ENCODE peak calls at places on chromosomes 2 and 18, in eight cellular contexts. V is epithelial cell of proximal tubule, P is HFF-Myc, N is stomach, S is PC-3, M is neural progenitor cell, W is brain microvascular endothelial cell, L is skeletal muscle cell. R is an unnamed sample.

GRCh38 chr2:47250576-47251403 is 95.7 kb upstream of the STPG4 start:
- DNase-seq in V (no peak), P (no peak), N (no peak), S (peak), M (no peak), W (peak), L (no peak), R (no peak)

GRCh38 chr18:36732264-36732663 is 96.5 kb downstream of the TPGS2 start:
- DNase-seq in V (no peak), P (no peak), N (no peak), S (no peak), M (no peak), W (no peak), L (no peak), R (no peak)

GRCh38 chr2:229501051-229501794 is 213.1 kb downstream of the DNER start:
- DNase-seq in V (no peak), P (no peak), N (no peak), S (no peak), M (no peak), W (no peak), L (no peak), R (no peak)

GRCh38 chr2:73611867-73612266 is 30.4 kb downstream of the NAT8 start:
- DNase-seq in V (no peak), P (no peak), N (no peak), S (peak), M (no peak), W (no peak), L (peak), R (no peak)

GRCh38 chr18:2932247-2933181 is 80.4 kb downstream of the LPIN2 start:
- DNase-seq in V (peak), P (peak), N (no peak), S (peak), M (peak), W (peak), L (no peak), R (peak)

GRCh38 chr2:19178175-19178574 is 180.2 kb downstream of the OSR1 start:
- DNase-seq in V (no peak), P (no peak), N (no peak), S (peak), M (no peak), W (peak), L (no peak), R (no peak)

GRCh38 chr2:138615257-138615656 is 113.7 kb downstream of the SPOPL start:
- DNase-seq in V (peak), P (no peak), N (no peak), S (peak), M (no peak), W (peak), L (peak), R (no peak)

GRCh38 chr2:101717041-101717817 is 19.7 kb downstream of the MAP4K4 start:
- DNase-seq in V (no peak), P (no peak), N (no peak), S (no peak), M (no peak), W (no peak), L (no peak), R (peak)

GRCh38 chr2:190759749-190760213 is 110.9 kb downstream of the NAB1 start:
- DNase-seq in V (peak), P (peak), N (no peak), S (peak), M (no peak), W (peak), L (peak), R (no peak)

GRCh38 chr2:158529379-158530110 is 72.8 kb downstream of the PKP4 start:
- DNase-seq in V (no peak), P (peak), N (no peak), S (peak), M (no peak), W (peak), L (peak), R (no peak)

GRCh38 chr2:101803945-101804696 is 106.6 kb downstream of the MAP4K4 start:
- DNase-seq in V (no peak), P (no peak), N (no peak), S (no peak), M (peak), W (no peak), L (no peak), R (no peak)

GRCh38 chr2:200121931-200122330 is 166.5 kb downstream of the MAIP1 start:
- DNase-seq in V (no peak), P (no peak), N (no peak), S (no peak), M (no peak), W (no peak), L (peak), R (no peak)

GRCh38 chr2:38690499-38691420 is 24.8 kb downstream of the GALM start:
- DNase-seq in V (peak), P (peak), N (no peak), S (peak), M (no peak), W (peak), L (peak), R (no peak)

GRCh38 chr2:85754313-85755095 is 713 bp downstream of the ATOH8 start:
- DNase-seq in V (no peak), P (no peak), N (peak), S (no peak), M (peak), W (no peak), L (no peak), R (no peak)

GRCh38 chr18:38422216-38422615 is 856.6 kb upstream of the CELF4 start:
- DNase-seq in V (no peak), P (no peak), N (no peak), S (no peak), M (no peak), W (no peak), L (no peak), R (no peak)

DNA sequence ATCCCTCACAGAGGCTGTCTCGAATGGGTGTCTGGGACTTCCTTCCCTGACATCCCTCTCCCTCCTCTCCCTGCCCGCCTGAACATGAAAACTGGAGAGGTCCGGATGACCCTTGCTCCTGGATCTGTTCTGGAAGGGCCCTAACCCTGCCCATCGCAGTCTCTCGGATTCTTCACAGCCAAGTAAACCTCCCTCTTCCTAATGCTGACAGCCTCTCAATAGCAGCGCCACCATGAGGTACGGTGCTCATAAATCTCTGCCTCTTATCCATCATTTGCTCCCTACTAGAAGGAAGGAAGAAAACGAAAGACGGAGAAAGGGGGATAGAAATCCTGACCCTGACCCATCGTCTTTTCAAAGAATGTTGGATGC is 257.9 kb downstream of the BCL11A start:
- DNase-seq in V (no peak), P (no peak), N (no peak), S (no peak), M (peak), W (no peak), L (no peak), R (no peak)
- H3K4me3 ChIP-seq in V (no peak), P (no peak), N (no peak), S (no peak), M (no peak), W (no peak), L (no peak), R (no peak)

DNA sequence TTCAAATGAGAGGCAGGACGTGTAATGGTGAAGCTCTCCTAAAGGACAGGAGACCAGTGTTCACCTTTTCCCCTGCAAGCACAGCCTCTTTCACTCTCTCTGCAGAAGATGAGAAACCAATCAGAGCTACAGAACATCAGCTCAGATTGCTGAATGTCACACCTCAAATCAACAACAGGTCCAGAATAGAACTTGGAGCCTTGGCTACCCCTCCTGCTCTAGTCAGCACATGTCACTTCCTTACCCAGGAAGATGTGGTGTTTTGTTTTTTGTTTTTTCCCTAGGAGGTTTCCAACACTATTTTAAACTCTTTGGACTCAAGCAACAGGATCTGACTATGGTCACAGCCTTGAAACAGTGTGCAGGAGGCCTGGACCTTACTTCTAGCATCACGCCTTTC is 41.3 kb upstream of the PCBP1 start:
- DNase-seq in V (no peak), P (no peak), N (no peak), S (no peak), M (no peak), W (no peak), L (no peak), R (no peak)
- H3K4me3 ChIP-seq in V (no peak), P (no peak), N (no peak), S (no peak), M (no peak), W (no peak), L (no peak), R (no peak)

DNA sequence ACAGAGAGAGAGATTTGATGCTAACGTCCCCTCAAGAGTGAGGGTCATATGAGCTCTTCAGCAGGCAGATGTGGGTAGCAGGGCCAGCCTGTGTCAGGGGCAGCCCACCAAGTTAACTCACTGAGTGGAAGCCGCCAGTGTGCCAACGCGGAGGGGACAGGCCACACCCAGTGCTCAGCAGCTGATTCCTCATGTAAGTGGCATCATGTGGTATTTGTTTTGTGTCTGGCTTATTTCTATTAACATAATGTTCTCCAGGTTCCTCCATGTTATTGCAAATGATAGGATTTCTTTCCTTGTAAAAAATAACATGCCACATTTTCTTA is 4.0 kb downstream of the IMP4 start:
- DNase-seq in V (no peak), P (no peak), N (no peak), S (no peak), M (no peak), W (no peak), L (no peak), R (peak)
- H3K4me3 ChIP-seq in V (no peak), P (no peak), N (no peak), S (no peak), M (no peak), W (no peak), L (no peak), R (peak)

DNA sequence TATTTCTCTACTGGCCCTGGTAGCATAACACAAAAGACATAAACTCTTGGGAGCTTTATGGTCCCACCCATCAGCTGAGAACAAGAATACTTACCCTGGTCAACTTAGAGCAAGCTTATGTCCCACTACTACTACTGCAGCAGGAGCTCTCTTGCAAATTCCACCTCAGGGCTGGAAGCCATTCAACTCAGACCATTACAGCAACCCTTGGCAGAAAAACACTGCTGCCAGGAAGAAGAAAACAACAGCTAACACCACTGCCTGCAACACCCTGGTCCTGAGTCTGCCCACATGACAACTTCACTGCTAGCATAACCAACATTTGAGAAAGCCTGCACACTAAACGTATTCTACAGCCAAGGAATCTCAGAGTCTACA is 28.2 kb downstream of the SULT1C2 start:
- DNase-seq in V (no peak), P (no peak), N (no peak), S (no peak), M (no peak), W (no peak), L (no peak), R (no peak)
- H3K4me3 ChIP-seq in V (no peak), P (no peak), N (no peak), S (no peak), M (peak), W (no peak), L (no peak), R (no peak)

R was measured in OCI-LY7.